ENCODE peak calls at places on chromosome 1, in ten cellular contexts. O is fibroblast of villous mesenchyme, A is AG04450, W is thyroid gland, Z is mucosa of descending colon, G is uterus, U is heart right ventricle, E is prostate gland, F is AG09309, P is upper lobe of right lung. M is an unnamed sample.
A peak's percentile ranks its signal among the peaks of the same experiment; 100 is the strongest.

GRCh38 chr1:50633465-50633864 is 210.2 kb upstream of the DMRTA2 start:
- DNase-seq in O (no peak), A (no peak), W (no peak), Z (no peak), G (no peak), U (no peak), E (no peak), F (no peak), P (no peak), M (no peak)

GRCh38 chr1:204503122-204503912 is 8.7 kb upstream of the PIK3C2B start:
- DNase-seq in O (peak; percentile 81), A (peak; percentile 50), W (no peak), Z (no peak), G (no peak), U (no peak), E (peak; percentile 55), F (no peak), P (no peak), M (no peak)

GRCh38 chr1:153387785-153388184 is 3.1 kb downstream of the S100A8 start:
- DNase-seq in O (no peak), A (no peak), W (no peak), Z (no peak), G (no peak), U (no peak), E (no peak), F (no peak), P (no peak), M (no peak)

GRCh38 chr1:202201266-202201665 is 7.7 kb downstream of the LGR6 start:
- DNase-seq in O (no peak), A (no peak), W (no peak), Z (no peak), G (no peak), U (no peak), E (no peak), F (no peak), P (no peak), M (no peak)

GRCh38 chr1:30929135-30929889 is 20.8 kb upstream of the SDC3 start:
- DNase-seq in O (peak; percentile 39), A (no peak), W (peak; percentile 38), Z (no peak), G (no peak), U (no peak), E (no peak), F (no peak), P (no peak), M (no peak)

GRCh38 chr1:26983863-26984262 is 9.6 kb upstream of the TRNP1 start:
- DNase-seq in O (no peak), A (no peak), W (no peak), Z (no peak), G (no peak), U (no peak), E (no peak), F (no peak), P (no peak), M (no peak)

GRCh38 chr1:162171078-162171477 is 101.6 kb downstream of the NOS1AP start:
- DNase-seq in O (peak; percentile 21), A (no peak), W (no peak), Z (no peak), G (no peak), U (no peak), E (no peak), F (no peak), P (no peak), M (no peak)

GRCh38 chr1:183685112-183685713 is 32.1 kb upstream of the APOBEC4 start:
- DNase-seq in O (peak; percentile 67), A (no peak), W (no peak), Z (no peak), G (no peak), U (no peak), E (no peak), F (no peak), P (no peak), M (no peak)

DNA sequence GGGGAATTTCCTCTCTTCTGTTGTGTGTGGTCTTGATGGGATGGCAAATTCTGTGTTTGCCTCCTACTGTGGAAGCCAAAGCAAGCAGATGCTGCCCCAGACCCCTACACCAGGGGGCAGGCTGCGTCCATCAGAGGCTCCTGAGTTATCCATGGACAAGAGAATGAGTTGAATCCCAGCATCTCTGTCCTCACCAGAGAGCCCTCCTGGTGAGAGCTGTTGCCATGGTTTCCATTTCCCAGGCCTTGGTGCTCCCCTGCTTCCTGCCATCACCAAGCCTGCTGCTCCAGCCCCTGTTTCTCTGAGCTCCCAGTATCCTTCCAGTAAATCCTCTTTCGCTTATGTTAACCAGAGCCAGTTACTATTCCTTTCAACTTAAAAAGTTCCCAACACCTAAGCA is 20.4 kb upstream of the GNG12 start:
- DNase-seq in O (peak; percentile 79), A (no peak), W (peak; percentile 38), Z (peak; percentile 50), G (no peak), U (peak; percentile 59), E (no peak), F (peak; percentile 57), P (peak; percentile 76), M (no peak)
- TF ChIP-seq CTCF in O (peak; percentile 98), A (peak; percentile 99), W (no peak), Z (peak; percentile 52), G (peak; percentile 32), U (peak; percentile 76), E (peak; percentile 39), F (peak; percentile 98), P (peak; percentile 65), M (peak; percentile 98)

GRCh38 chr1:160829766-160830165 is 32.9 kb downstream of the CD244 start:
- DNase-seq in O (no peak), A (no peak), W (no peak), Z (no peak), G (no peak), U (no peak), E (no peak), F (no peak), P (no peak), M (no peak)

GRCh38 chr1:160830321-160831153 is 32.1 kb downstream of the CD244 start:
- DNase-seq in O (peak; percentile 54), A (no peak), W (peak; percentile 80), Z (peak; percentile 72), G (no peak), U (peak; percentile 39), E (peak; percentile 61), F (no peak), P (peak; percentile 87), M (peak; percentile 17)

GRCh38 chr1:160826546-160826945 is 30.6 kb downstream of the LY9 start:
- DNase-seq in O (no peak), A (no peak), W (no peak), Z (no peak), G (no peak), U (no peak), E (no peak), F (no peak), P (no peak), M (no peak)

GRCh38 chr1:160821627-160822026 is 25.7 kb downstream of the LY9 start:
- DNase-seq in O (no peak), A (no peak), W (no peak), Z (no peak), G (no peak), U (no peak), E (no peak), F (no peak), P (no peak), M (no peak)

DNA sequence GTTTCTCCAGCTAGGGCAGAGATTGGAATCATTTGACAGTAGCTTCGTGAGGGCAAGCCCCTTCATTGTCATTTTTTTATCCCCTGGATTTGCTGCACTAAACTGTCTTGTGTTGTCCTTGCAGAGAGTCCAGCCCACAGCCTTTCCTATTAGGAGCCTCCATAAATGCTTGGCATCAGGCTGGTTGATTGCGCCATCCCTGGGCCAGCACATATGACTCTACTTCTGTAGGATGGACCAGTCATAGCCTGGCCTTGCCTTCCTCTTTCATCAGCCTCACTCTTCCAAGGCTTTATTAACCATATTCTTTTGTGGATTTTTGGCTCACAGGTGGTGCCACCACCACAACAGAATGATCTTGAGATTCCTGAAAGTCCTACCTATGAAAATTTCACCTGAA is 31.4 kb downstream of the LY9 start:
- DNase-seq in O (peak; percentile 15), A (no peak), W (no peak), Z (no peak), G (no peak), U (no peak), E (no peak), F (no peak), P (peak; percentile 76), M (no peak)
- TF ChIP-seq CTCF in O (no peak), A (no peak), W (no peak), Z (no peak), G (no peak), U (no peak), E (no peak), F (no peak), P (no peak), M (no peak)

DNA sequence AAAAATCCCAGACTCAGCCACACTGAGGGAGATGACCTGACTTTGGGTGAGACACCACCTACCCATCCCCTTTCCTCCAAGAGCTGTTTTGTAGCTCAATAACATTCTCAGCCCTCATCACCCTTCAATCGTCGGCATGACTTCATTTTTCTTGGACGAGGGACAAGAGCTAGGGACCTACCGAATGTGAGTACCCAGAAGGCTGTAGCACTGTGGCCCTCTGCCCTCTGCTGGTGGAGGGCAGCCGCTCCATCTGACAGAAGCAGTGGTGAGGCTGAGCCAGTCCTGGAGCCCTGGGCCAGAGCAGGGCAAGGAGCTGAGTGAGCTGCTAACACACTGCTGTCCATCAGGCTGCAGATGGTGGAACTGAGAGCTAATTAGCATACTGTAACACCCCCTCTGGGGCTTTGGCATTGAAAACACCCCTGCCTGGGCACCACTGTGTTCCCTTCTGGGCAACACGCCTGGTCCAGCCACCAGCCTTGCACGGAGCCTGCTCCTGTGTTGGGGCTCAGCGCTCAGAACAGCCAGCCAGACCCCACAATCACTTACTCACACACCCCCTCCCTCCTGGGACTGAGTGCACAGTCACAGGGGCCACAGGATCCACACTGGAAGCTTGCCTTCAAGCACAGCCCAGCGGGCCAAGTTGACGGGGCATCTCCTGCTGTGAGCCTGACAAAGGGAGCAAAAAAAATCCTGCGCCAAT is 18.3 kb upstream of the ALPL start:
- DNase-seq in O (peak; percentile 39), A (no peak), W (no peak), Z (no peak), G (no peak), U (no peak), E (no peak), F (peak; percentile 52), P (no peak), M (no peak)
- TF ChIP-seq CTCF in O (peak; percentile 47), A (peak; percentile 64), W (no peak), Z (no peak), G (no peak), U (peak; percentile 29), E (no peak), F (peak; percentile 91), P (peak; percentile 41), M (peak; percentile 41)

DNA sequence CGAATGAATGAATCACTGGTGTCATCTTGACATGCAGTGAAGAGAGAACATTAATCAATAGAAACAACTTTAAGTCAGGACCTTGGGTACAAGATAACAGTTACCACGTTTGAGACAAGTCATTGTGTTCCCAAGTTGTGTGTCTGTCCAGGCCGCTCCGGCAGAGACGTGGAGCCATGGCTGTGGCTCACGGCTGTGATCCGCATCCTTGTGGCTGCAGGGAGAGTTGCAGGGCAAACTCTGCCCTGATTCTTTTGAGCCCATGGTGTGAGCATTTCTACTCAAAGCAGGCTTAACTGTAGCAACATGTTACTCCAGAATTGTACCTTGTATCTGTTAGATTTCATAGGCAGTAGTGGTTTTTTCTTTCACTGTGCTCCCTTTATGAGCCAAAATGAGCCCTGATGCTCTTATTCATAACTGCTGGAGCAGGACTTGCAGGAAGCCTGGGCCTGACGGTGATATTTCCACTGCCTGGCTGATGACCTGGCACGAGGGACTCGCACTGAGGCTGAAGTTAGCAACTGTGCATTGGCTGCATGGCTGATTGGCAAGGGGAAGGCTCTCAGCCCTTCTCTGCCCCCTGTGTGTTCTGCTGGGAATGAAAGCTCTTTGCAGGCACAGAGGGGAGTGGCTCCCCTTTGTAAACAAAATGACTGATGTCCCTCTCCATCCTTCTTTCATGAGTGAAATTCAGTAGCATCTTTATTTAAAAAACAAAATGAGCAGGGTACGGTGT is 465.3 kb downstream of the AJAP1 start:
- DNase-seq in O (no peak), A (no peak), W (no peak), Z (no peak), G (no peak), U (no peak), E (no peak), F (no peak), P (no peak), M (no peak)
- TF ChIP-seq CTCF in O (no peak), A (no peak), W (no peak), Z (no peak), G (no peak), U (no peak), E (no peak), F (no peak), P (peak; percentile 12), M (no peak)